ENCODE peak calls at places on chromosomes 1 and 21, in six cellular contexts. F is astrocyte, O is endothelial cell of umbilical vein, C is psoas muscle, N is astrocyte of the spinal cord, J is lung. Z is an unnamed sample.

GRCh38 chr1:201397675-201398074 is 1.4 kb downstream of the LAD1 start:
- DNase-seq in F (no peak), O (no peak), C (no peak), N (no peak), J (no peak), Z (no peak)

GRCh38 chr1:22204989-22205913 is 62.4 kb upstream of the WNT4 start:
- DNase-seq in F (no peak), O (no peak), C (no peak), N (no peak), J (peak), Z (no peak)

GRCh38 chr1:150995896-150996295 is 10.8 kb downstream of the MINDY1 start:
- DNase-seq in F (no peak), O (no peak), C (no peak), N (no peak), J (no peak), Z (peak)

GRCh38 chr1:244962140-244962539 is 97.8 kb upstream of the HNRNPU start:
- DNase-seq in F (no peak), O (no peak), C (no peak), N (no peak), J (no peak), Z (no peak)

GRCh38 chr1:118159578-118159977 is 25.4 kb downstream of the SPAG17 start:
- DNase-seq in F (no peak), O (no peak), C (no peak), N (no peak), J (no peak), Z (no peak)

GRCh38 chr1:5889901-5890300 is 102.3 kb downstream of the NPHP4 start:
- DNase-seq in F (no peak), O (no peak), C (no peak), N (no peak), J (no peak), Z (no peak)

GRCh38 chr1:192445849-192446489 is 129.2 kb downstream of the RGS21 start:
- DNase-seq in F (peak), O (peak), C (no peak), N (peak), J (peak), Z (peak)

GRCh38 chr1:180252638-180253536 is 22.8 kb downstream of the LHX4 start:
- DNase-seq in F (no peak), O (peak), C (peak), N (peak), J (peak), Z (no peak)

GRCh38 chr1:75937034-75937433 is 4.8 kb upstream of the ASB17 start:
- DNase-seq in F (peak), O (no peak), C (no peak), N (peak), J (no peak), Z (peak)

GRCh38 chr1:185170291-185170848 is 13.4 kb downstream of the SWT1 start:
- DNase-seq in F (peak), O (peak), C (no peak), N (peak), J (no peak), Z (peak)

GRCh38 chr1:99818063-99818699 is 32.0 kb upstream of the AGL start:
- DNase-seq in F (no peak), O (no peak), C (no peak), N (no peak), J (no peak), Z (peak)

GRCh38 chr1:234955107-234955731 is 173.4 kb downstream of the TOMM20 start:
- DNase-seq in F (peak), O (peak), C (peak), N (peak), J (peak), Z (peak)

GRCh38 chr1:39173119-39173994 is 31.1 kb upstream of the MACF1 start:
- DNase-seq in F (peak), O (no peak), C (no peak), N (no peak), J (no peak), Z (peak)

GRCh38 chr1:41752514-41753170 is 166.1 kb downstream of the HIVEP3 start:
- DNase-seq in F (no peak), O (no peak), C (no peak), N (no peak), J (no peak), Z (no peak)

GRCh38 chr1:46489638-46490602 is at the start of gene DMBX1:
- DNase-seq in F (no peak), O (no peak), C (peak), N (no peak), J (peak), Z (peak)

GRCh38 chr1:151547119-151547899 is 7.2 kb downstream of the TUFT1 start:
- DNase-seq in F (peak), O (peak), C (peak), N (peak), J (peak), Z (peak)

GRCh38 chr1:1230656-1231399 is 973 bp downstream of the SDF4 start:
- DNase-seq in F (peak), O (peak), C (no peak), N (peak), J (no peak), Z (peak)

GRCh38 chr1:90721210-90722194 is 4.4 kb upstream of the BARHL2 start:
- DNase-seq in F (peak), O (peak), C (no peak), N (peak), J (no peak), Z (peak)

GRCh38 chr1:61452354-61452990 is 272.5 kb downstream of the TM2D1 start:
- DNase-seq in F (peak), O (no peak), C (no peak), N (no peak), J (no peak), Z (no peak)

GRCh38 chr1:6466023-6466422 is at the start of gene TNFRSF25:
- DNase-seq in F (no peak), O (no peak), C (no peak), N (no peak), J (no peak), Z (no peak)

GRCh38 chr1:191866155-191866554 is 292.1 kb upstream of the RGS18 start:
- DNase-seq in F (no peak), O (no peak), C (no peak), N (no peak), J (no peak), Z (no peak)

GRCh38 chr1:224132901-224133300 is 19.0 kb downstream of the FBXO28 start:
- DNase-seq in F (peak), O (no peak), C (no peak), N (no peak), J (no peak), Z (no peak)

GRCh38 chr1:91775227-91775626 is 110.7 kb downstream of the TGFBR3 start:
- DNase-seq in F (no peak), O (no peak), C (no peak), N (no peak), J (no peak), Z (no peak)

GRCh38 chr1:229900220-229900619 is 166.8 kb upstream of the GALNT2 start:
- DNase-seq in F (no peak), O (no peak), C (no peak), N (no peak), J (no peak), Z (no peak)

GRCh38 chr1:220370041-220370700 is 97.9 kb upstream of the RAB3GAP2 start:
- DNase-seq in F (peak), O (no peak), C (peak), N (peak), J (no peak), Z (peak)

GRCh38 chr1:56808385-56808784 is 10.8 kb downstream of the FYB2 start:
- DNase-seq in F (no peak), O (no peak), C (no peak), N (no peak), J (no peak), Z (no peak)

GRCh38 chr1:56803561-56804156 is 15.5 kb downstream of the FYB2 start:
- DNase-seq in F (no peak), O (peak), C (no peak), N (no peak), J (no peak), Z (no peak)

GRCh38 chr1:56811331-56811730 is 7.9 kb downstream of the FYB2 start:
- DNase-seq in F (no peak), O (no peak), C (no peak), N (no peak), J (no peak), Z (no peak)

GRCh38 chr1:56806804-56807203 is 12.4 kb downstream of the FYB2 start:
- DNase-seq in F (no peak), O (no peak), C (no peak), N (no peak), J (no peak), Z (no peak)
- TF ChIP-seq CTCF in F (no peak), O (no peak), C (no peak), N (no peak), J (no peak), Z (no peak)

DNA sequence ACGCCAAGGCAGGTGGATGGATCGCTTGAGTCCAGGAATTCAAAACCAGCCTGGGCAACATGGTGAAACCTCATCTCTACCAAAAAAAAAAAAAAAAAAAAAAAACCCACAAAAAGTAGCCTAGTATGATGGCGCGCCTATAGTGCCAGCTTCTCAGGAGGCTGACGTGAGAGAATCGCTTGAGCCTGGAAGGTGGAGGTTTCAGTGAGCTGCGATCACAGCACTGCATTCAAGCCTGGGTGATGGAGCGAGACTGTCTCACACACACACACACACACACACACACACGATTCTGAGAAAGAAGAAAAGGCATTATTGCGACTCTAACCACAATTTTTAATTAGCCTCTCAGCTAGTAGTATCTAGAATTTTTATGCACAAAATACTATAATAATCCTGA is 86.5 kb downstream of the RASAL2 start:
- DNase-seq in F (no peak), O (no peak), C (no peak), N (no peak), J (no peak), Z (no peak)
- H3K4me3 ChIP-seq in F (no peak), O (no peak), C (no peak), N (no peak), J (no peak), Z (no peak)

GRCh38 chr1:11690132-11690668 is 1.3 kb upstream of the DRAXIN start:
- DNase-seq in F (no peak), O (no peak), C (no peak), N (no peak), J (no peak), Z (no peak)

GRCh38 chr1:11691302-11691914 is at the start of gene DRAXIN:
- DNase-seq in F (no peak), O (no peak), C (no peak), N (no peak), J (no peak), Z (no peak)

GRCh38 chr1:11692899-11693590 is 1.5 kb downstream of the DRAXIN start:
- DNase-seq in F (peak), O (peak), C (peak), N (peak), J (no peak), Z (peak)

GRCh38 chr1:11691928-11692711 is 610 bp downstream of the DRAXIN start:
- DNase-seq in F (no peak), O (no peak), C (no peak), N (no peak), J (no peak), Z (no peak)

DNA sequence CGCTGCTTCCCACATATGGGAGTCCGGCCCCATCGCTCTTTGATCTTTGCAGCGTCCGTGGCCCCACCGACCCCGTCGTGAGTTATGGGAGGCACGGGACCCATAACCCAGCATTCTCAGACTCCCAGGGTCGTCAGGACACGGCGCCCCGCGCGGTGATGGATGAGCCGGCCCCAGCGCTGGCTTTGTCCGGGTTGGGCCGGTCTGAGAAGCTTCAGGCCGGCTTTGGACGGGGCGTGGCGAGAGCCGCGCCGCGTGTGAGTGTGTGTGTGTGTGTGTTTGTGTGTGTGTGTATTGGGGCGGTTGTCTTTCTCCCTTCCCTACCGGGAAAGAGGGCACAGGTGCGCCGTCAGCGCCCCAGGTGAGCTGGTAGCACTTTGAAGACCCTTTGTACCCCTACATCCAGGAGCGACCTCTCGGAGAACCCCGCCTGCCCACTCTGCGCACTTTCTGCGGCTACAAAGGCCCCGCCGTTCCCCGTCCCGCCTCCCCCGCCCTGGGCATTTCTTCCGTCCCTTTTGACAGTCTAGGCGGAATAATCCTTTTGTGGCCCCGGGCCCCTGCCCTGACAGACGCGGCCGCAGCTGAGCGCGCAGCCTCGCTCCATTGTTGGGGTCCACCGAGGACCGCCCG is 725 bp upstream of the DRAXIN start:
- DNase-seq in F (no peak), O (no peak), C (no peak), N (no peak), J (no peak), Z (peak)
- TF ChIP-seq CTCF in F (no peak), O (no peak), C (no peak), N (no peak), J (no peak), Z (no peak)

GRCh38 chr21:35050348-35051286 is 1.5 kb upstream of the RUNX1 start:
- DNase-seq in F (peak), O (no peak), C (no peak), N (no peak), J (no peak), Z (peak)
- H3K4me3 ChIP-seq in F (no peak), O (no peak), C (peak), N (no peak), J (no peak), Z (no peak)

GRCh38 chr21:39175154-39175553 is 8.1 kb downstream of the PSMG1 start:
- DNase-seq in F (no peak), O (peak), C (no peak), N (peak), J (no peak), Z (no peak)
- TF ChIP-seq CTCF in F (peak), O (peak), C (peak), N (peak), J (no peak), Z (peak)

GRCh38 chr1:20685739-20686138 is 24.6 kb upstream of the DDOST start:
- DNase-seq in F (no peak), O (no peak), C (no peak), N (no peak), J (no peak), Z (no peak)

GRCh38 chr1:20683614-20684013 is 22.4 kb upstream of the DDOST start:
- DNase-seq in F (no peak), O (no peak), C (no peak), N (no peak), J (no peak), Z (no peak)

GRCh38 chr1:20685099-20685662 is 24.0 kb upstream of the DDOST start:
- DNase-seq in F (no peak), O (peak), C (peak), N (no peak), J (no peak), Z (no peak)

GRCh38 chr1:20684050-20684620 is 23.0 kb upstream of the DDOST start:
- DNase-seq in F (no peak), O (no peak), C (no peak), N (no peak), J (no peak), Z (no peak)

GRCh38 chr1:20684651-20685050 is 23.5 kb upstream of the DDOST start:
- DNase-seq in F (no peak), O (no peak), C (no peak), N (no peak), J (no peak), Z (no peak)
- H3K4me3 ChIP-seq in F (no peak), O (no peak), C (peak), N (no peak), J (peak), Z (no peak)

GRCh38 chr1:172270605-172271004 is 149.9 kb upstream of the C1orf105 start:
- DNase-seq in F (peak), O (no peak), C (no peak), N (peak), J (no peak), Z (peak)

GRCh38 chr1:172272087-172272486 is 148.4 kb upstream of the C1orf105 start:
- DNase-seq in F (no peak), O (no peak), C (no peak), N (no peak), J (no peak), Z (no peak)

GRCh38 chr1:172268237-172268636 is 152.2 kb upstream of the C1orf105 start:
- DNase-seq in F (no peak), O (no peak), C (no peak), N (no peak), J (no peak), Z (no peak)

GRCh38 chr1:172269084-172269483 is 151.4 kb upstream of the C1orf105 start:
- DNase-seq in F (no peak), O (no peak), C (no peak), N (no peak), J (no peak), Z (no peak)

DNA sequence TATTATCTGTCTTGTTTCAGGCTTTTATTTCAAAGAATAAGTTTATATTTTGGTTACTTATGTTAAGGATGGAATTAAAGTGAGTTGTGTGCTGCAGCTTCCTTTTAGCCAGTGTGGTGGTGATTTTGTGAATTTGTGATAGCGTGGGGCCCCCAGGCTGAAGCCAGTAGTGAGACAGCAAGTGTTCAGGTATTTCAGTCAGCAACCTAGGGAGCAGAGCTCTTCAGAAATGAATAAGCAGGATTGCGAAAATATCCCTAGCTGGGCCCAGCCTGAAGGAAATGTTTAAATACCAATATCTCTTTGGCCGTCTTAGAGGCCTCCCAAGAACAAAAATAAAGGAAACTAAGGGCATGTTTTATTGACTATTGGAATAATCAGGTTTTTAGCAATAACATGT is 150.8 kb upstream of the C1orf105 start:
- DNase-seq in F (peak), O (no peak), C (no peak), N (peak), J (no peak), Z (peak)
- TF ChIP-seq CTCF in F (no peak), O (no peak), C (no peak), N (no peak), J (no peak), Z (no peak)

GRCh38 chr1:51558375-51558924 is 39.4 kb upstream of the EPS15 start:
- DNase-seq in F (peak), O (peak), C (no peak), N (peak), J (no peak), Z (no peak)
- H3K4me3 ChIP-seq in F (no peak), O (no peak), C (no peak), N (no peak), J (no peak), Z (no peak)